ENCODE peak calls at places on chromosomes 12 and 14, in nine cellular contexts. One of them, this sample, is unnamed.

GRCh38 chr12:47820631-47821345 is 1.1 kb upstream of the HDAC7 start:
- DNase-seq in neuronal stem cell: peak; percentile 92
- DNase-seq in adipocyte: peak; percentile 98
- DNase-seq in activated naive CD4-positive, alpha-beta T cell: no peak
- DNase-seq in NCI-H524: no peak
- DNase-seq in SW480: peak; percentile 90
- DNase-seq in non-pigmented ciliary epithelial cell: peak; percentile 96
- DNase-seq in GM13977: no peak
- DNase-seq in HTR-8/SVneo: peak; percentile 95
- DNase-seq in this sample: peak; percentile 98

GRCh38 chr14:90816686-90817436 is 631 bp upstream of the TTC7B start:
- DNase-seq in neuronal stem cell: no peak
- DNase-seq in adipocyte: no peak
- DNase-seq in activated naive CD4-positive, alpha-beta T cell: no peak
- DNase-seq in NCI-H524: no peak
- DNase-seq in SW480: no peak
- DNase-seq in non-pigmented ciliary epithelial cell: no peak
- DNase-seq in GM13977: no peak
- DNase-seq in HTR-8/SVneo: no peak
- DNase-seq in this sample: no peak

GRCh38 chr12:101351682-101352081 is 55.9 kb downstream of the ARL1 start:
- DNase-seq in neuronal stem cell: no peak
- DNase-seq in adipocyte: no peak
- DNase-seq in activated naive CD4-positive, alpha-beta T cell: no peak
- DNase-seq in NCI-H524: no peak
- DNase-seq in SW480: no peak
- DNase-seq in non-pigmented ciliary epithelial cell: no peak
- DNase-seq in GM13977: no peak
- DNase-seq in HTR-8/SVneo: no peak
- DNase-seq in this sample: no peak

GRCh38 chr12:28869197-28869596 is 279.9 kb upstream of the FAR2 start:
- DNase-seq in neuronal stem cell: no peak
- DNase-seq in adipocyte: peak; percentile 59
- DNase-seq in activated naive CD4-positive, alpha-beta T cell: no peak
- DNase-seq in NCI-H524: no peak
- DNase-seq in SW480: peak; percentile 5
- DNase-seq in non-pigmented ciliary epithelial cell: peak; percentile 75
- DNase-seq in GM13977: no peak
- DNase-seq in HTR-8/SVneo: no peak
- DNase-seq in this sample: peak; percentile 79

GRCh38 chr12:27845187-27845586 is 65.2 kb upstream of the MANSC4 start:
- DNase-seq in neuronal stem cell: no peak
- DNase-seq in adipocyte: no peak
- DNase-seq in activated naive CD4-positive, alpha-beta T cell: no peak
- DNase-seq in NCI-H524: no peak
- DNase-seq in SW480: no peak
- DNase-seq in non-pigmented ciliary epithelial cell: no peak
- DNase-seq in GM13977: no peak
- DNase-seq in HTR-8/SVneo: no peak
- DNase-seq in this sample: no peak

GRCh38 chr14:38197001-38197760 is 10.5 kb upstream of the SSTR1 start:
- DNase-seq in neuronal stem cell: no peak
- DNase-seq in adipocyte: peak; percentile 80
- DNase-seq in activated naive CD4-positive, alpha-beta T cell: no peak
- DNase-seq in NCI-H524: no peak
- DNase-seq in SW480: peak; percentile 17
- DNase-seq in non-pigmented ciliary epithelial cell: no peak
- DNase-seq in GM13977: no peak
- DNase-seq in HTR-8/SVneo: no peak
- DNase-seq in this sample: no peak

GRCh38 chr12:42716521-42716920 is 127.0 kb upstream of the PRICKLE1 start:
- DNase-seq in neuronal stem cell: no peak
- DNase-seq in adipocyte: peak; percentile 58
- DNase-seq in activated naive CD4-positive, alpha-beta T cell: no peak
- DNase-seq in NCI-H524: no peak
- DNase-seq in SW480: no peak
- DNase-seq in non-pigmented ciliary epithelial cell: no peak
- DNase-seq in GM13977: no peak
- DNase-seq in HTR-8/SVneo: no peak
- DNase-seq in this sample: peak; percentile 48

GRCh38 chr14:59199614-59200013 is 11.1 kb downstream of the DAAM1 start:
- DNase-seq in neuronal stem cell: no peak
- DNase-seq in adipocyte: peak; percentile 34
- DNase-seq in activated naive CD4-positive, alpha-beta T cell: no peak
- DNase-seq in NCI-H524: no peak
- DNase-seq in SW480: no peak
- DNase-seq in non-pigmented ciliary epithelial cell: no peak
- DNase-seq in GM13977: no peak
- DNase-seq in HTR-8/SVneo: no peak
- DNase-seq in this sample: no peak

GRCh38 chr12:116324684-116325664 is 47.5 kb upstream of the MED13L start:
- DNase-seq in neuronal stem cell: no peak
- DNase-seq in adipocyte: no peak
- DNase-seq in activated naive CD4-positive, alpha-beta T cell: no peak
- DNase-seq in NCI-H524: no peak
- DNase-seq in SW480: no peak
- DNase-seq in non-pigmented ciliary epithelial cell: no peak
- DNase-seq in GM13977: peak; percentile 46
- DNase-seq in HTR-8/SVneo: no peak
- DNase-seq in this sample: no peak

GRCh38 chr12:130932061-130932650 is 21.6 kb upstream of the ADGRD1 start:
- DNase-seq in neuronal stem cell: no peak
- DNase-seq in adipocyte: no peak
- DNase-seq in activated naive CD4-positive, alpha-beta T cell: no peak
- DNase-seq in NCI-H524: no peak
- DNase-seq in SW480: no peak
- DNase-seq in non-pigmented ciliary epithelial cell: no peak
- DNase-seq in GM13977: no peak
- DNase-seq in HTR-8/SVneo: no peak
- DNase-seq in this sample: no peak

GRCh38 chr14:68789798-68790655 is 2.8 kb downstream of the ZFP36L1 start:
- DNase-seq in neuronal stem cell: no peak
- DNase-seq in adipocyte: peak; percentile 51
- DNase-seq in activated naive CD4-positive, alpha-beta T cell: no peak
- DNase-seq in NCI-H524: no peak
- DNase-seq in SW480: no peak
- DNase-seq in non-pigmented ciliary epithelial cell: no peak
- DNase-seq in GM13977: no peak
- DNase-seq in HTR-8/SVneo: no peak
- DNase-seq in this sample: peak; percentile 63

GRCh38 chr14:73759183-73759713 is 45.1 kb upstream of the PNMA1 start:
- DNase-seq in neuronal stem cell: no peak
- DNase-seq in adipocyte: peak; percentile 79
- DNase-seq in activated naive CD4-positive, alpha-beta T cell: peak; percentile 17
- DNase-seq in NCI-H524: peak; percentile 40
- DNase-seq in SW480: peak; percentile 60
- DNase-seq in non-pigmented ciliary epithelial cell: no peak
- DNase-seq in GM13977: peak; percentile 73
- DNase-seq in HTR-8/SVneo: no peak
- DNase-seq in this sample: peak; percentile 80

GRCh38 chr14:86221755-86222154 is 691.8 kb downstream of the FLRT2 start:
- DNase-seq in neuronal stem cell: no peak
- DNase-seq in adipocyte: peak; percentile 25
- DNase-seq in activated naive CD4-positive, alpha-beta T cell: no peak
- DNase-seq in NCI-H524: no peak
- DNase-seq in SW480: no peak
- DNase-seq in non-pigmented ciliary epithelial cell: no peak
- DNase-seq in GM13977: no peak
- DNase-seq in HTR-8/SVneo: no peak
- DNase-seq in this sample: no peak

GRCh38 chr12:112243255-112243965 is 118.0 kb downstream of the TRAFD1 start:
- DNase-seq in neuronal stem cell: no peak
- DNase-seq in adipocyte: no peak
- DNase-seq in activated naive CD4-positive, alpha-beta T cell: no peak
- DNase-seq in NCI-H524: no peak
- DNase-seq in SW480: no peak
- DNase-seq in non-pigmented ciliary epithelial cell: no peak
- DNase-seq in GM13977: no peak
- DNase-seq in HTR-8/SVneo: no peak
- DNase-seq in this sample: no peak

GRCh38 chr14:65403231-65403630 is 9.3 kb upstream of the FUT8 start:
- DNase-seq in neuronal stem cell: no peak
- DNase-seq in adipocyte: peak; percentile 69
- DNase-seq in activated naive CD4-positive, alpha-beta T cell: no peak
- DNase-seq in NCI-H524: no peak
- DNase-seq in SW480: no peak
- DNase-seq in non-pigmented ciliary epithelial cell: no peak
- DNase-seq in GM13977: no peak
- DNase-seq in HTR-8/SVneo: no peak
- DNase-seq in this sample: no peak

GRCh38 chr12:49706351-49707126 is 666 bp downstream of the FMNL3 start:
- DNase-seq in neuronal stem cell: no peak
- DNase-seq in adipocyte: peak; percentile 70
- DNase-seq in activated naive CD4-positive, alpha-beta T cell: no peak
- DNase-seq in NCI-H524: peak; percentile 41
- DNase-seq in SW480: no peak
- DNase-seq in non-pigmented ciliary epithelial cell: no peak
- DNase-seq in GM13977: no peak
- DNase-seq in HTR-8/SVneo: peak; percentile 38
- DNase-seq in this sample: peak; percentile 73

GRCh38 chr12:97464241-97465011 is 1.8 kb downstream of the RMST start:
- DNase-seq in neuronal stem cell: peak; percentile 21
- DNase-seq in adipocyte: no peak
- DNase-seq in activated naive CD4-positive, alpha-beta T cell: no peak
- DNase-seq in NCI-H524: no peak
- DNase-seq in SW480: no peak
- DNase-seq in non-pigmented ciliary epithelial cell: no peak
- DNase-seq in GM13977: no peak
- DNase-seq in HTR-8/SVneo: no peak
- DNase-seq in this sample: peak; percentile 42

GRCh38 chr12:1326258-1326657 is 268.1 kb downstream of the FBXL14 start:
- DNase-seq in neuronal stem cell: no peak
- DNase-seq in adipocyte: no peak
- DNase-seq in activated naive CD4-positive, alpha-beta T cell: no peak
- DNase-seq in NCI-H524: no peak
- DNase-seq in SW480: no peak
- DNase-seq in non-pigmented ciliary epithelial cell: no peak
- DNase-seq in GM13977: no peak
- DNase-seq in HTR-8/SVneo: no peak
- DNase-seq in this sample: no peak

GRCh38 chr14:104604461-104605449 is at the start of gene TMEM179:
- DNase-seq in neuronal stem cell: peak; percentile 80
- DNase-seq in adipocyte: peak; percentile 39
- DNase-seq in activated naive CD4-positive, alpha-beta T cell: no peak
- DNase-seq in NCI-H524: no peak
- DNase-seq in SW480: no peak
- DNase-seq in non-pigmented ciliary epithelial cell: no peak
- DNase-seq in GM13977: peak; percentile 54
- DNase-seq in HTR-8/SVneo: no peak
- DNase-seq in this sample: peak; percentile 68

This sample was measured in astrocyte of the hippocampus.